ENCODE peak calls at places on chromosomes 1 and 21, in eight cellular contexts. V is IMR-90, B is Peyer's patch, Z is body of pancreas, F is endothelial cell of umbilical vein, E is HCT116, P is uterus, I is sigmoid colon. G is an unnamed sample.

GRCh38 chr21:35368326-35368725 is 319.2 kb upstream of the RUNX1 start:
- DNase-seq in I (no peak), F (no peak), B (no peak), Z (no peak), P (no peak), V (no peak), E (no peak), G (no peak)

GRCh38 chr1:167533851-167534300 is 15.5 kb upstream of the CD247 start:
- DNase-seq in Z (peak; percentile 75), E (peak; percentile 48), P (peak; percentile 44), B (peak; percentile 76), F (peak; percentile 47), I (peak; percentile 77), V (peak; percentile 50), G (peak; percentile 66)

GRCh38 chr21:29338256-29338655 is 39.5 kb downstream of the BACH1 start:
- DNase-seq in I (no peak), B (no peak), V (no peak), Z (no peak), F (no peak), P (no peak), E (no peak), G (no peak)

GRCh38 chr1:43885311-43885801 is 48.2 kb upstream of the ARTN start:
- DNase-seq in Z (no peak), E (peak; percentile 38), F (no peak), V (no peak), B (no peak), P (no peak), I (no peak), G (no peak)

GRCh38 chr21:33894736-33895288 is 20.8 kb downstream of the ATP5PO start:
- DNase-seq in I (peak; percentile 88), F (peak; percentile 92), V (peak; percentile 89), P (peak; percentile 73), E (peak; percentile 27), Z (peak; percentile 72), B (peak; percentile 60), G (peak; percentile 77)

GRCh38 chr1:5901150-5901549 is 91.1 kb downstream of the NPHP4 start:
- DNase-seq in I (no peak), E (no peak), Z (no peak), F (no peak), P (no peak), B (peak; percentile 13), V (no peak), G (no peak)

GRCh38 chr1:204213668-204214662 is at the start of gene GOLT1A:
- DNase-seq in V (peak; percentile 87), B (peak; percentile 96), I (peak; percentile 80), P (peak; percentile 51), E (peak; percentile 85), F (peak; percentile 75), Z (peak; percentile 94), G (peak; percentile 53)

GRCh38 chr1:95520390-95520789 is 286.4 kb downstream of the RWDD3 start:
- DNase-seq in F (no peak), P (no peak), I (no peak), V (no peak), Z (no peak), E (no peak), B (no peak), G (no peak)

GRCh38 chr1:10152709-10153284 is 57.6 kb upstream of the KIF1B start:
- DNase-seq in I (no peak), E (peak; percentile 16), Z (peak; percentile 61), P (peak; percentile 36), B (peak; percentile 66), F (peak; percentile 58), V (peak; percentile 48), G (peak; percentile 49)

GRCh38 chr1:151693057-151693651 is 23.4 kb downstream of the CELF3 start:
- DNase-seq in F (peak; percentile 52), I (no peak), E (peak; percentile 23), V (peak; percentile 47), P (no peak), Z (no peak), B (no peak), G (peak; percentile 69)

GRCh38 chr1:163263818-163264217 is 57.9 kb upstream of the NUF2 start:
- DNase-seq in P (no peak), I (no peak), E (no peak), B (no peak), F (no peak), Z (no peak), V (no peak), G (no peak)

GRCh38 chr1:37234941-37235418 is 200.7 kb upstream of the GRIK3 start:
- DNase-seq in F (no peak), V (no peak), B (no peak), P (no peak), Z (no peak), I (no peak), E (no peak), G (no peak)

GRCh38 chr21:42433946-42434551 is 30.3 kb downstream of the UBASH3A start:
- DNase-seq in E (no peak), F (no peak), I (no peak), P (no peak), Z (peak; percentile 33), B (no peak), V (no peak), G (peak; percentile 91)

GRCh38 chr21:41171210-41171609 is 3.2 kb downstream of the BACE2 start:
- DNase-seq in F (peak; percentile 69), V (no peak), B (no peak), E (no peak), P (peak; percentile 30), I (peak; percentile 73), Z (peak; percentile 87), G (no peak)

GRCh38 chr1:217568200-217568599 is 62.7 kb downstream of the GPATCH2 start:
- DNase-seq in F (no peak), B (no peak), Z (no peak), V (no peak), P (no peak), E (no peak), I (no peak), G (no peak)

GRCh38 chr1:228136908-228137307 is 3.2 kb upstream of the GUK1 start:
- DNase-seq in Z (no peak), P (no peak), I (no peak), B (no peak), E (no peak), V (no peak), F (no peak), G (peak; percentile 81)

GRCh38 chr1:25238046-25238445 is 5.7 kb upstream of the SYF2 start:
- DNase-seq in V (no peak), Z (no peak), P (no peak), B (no peak), F (no peak), I (no peak), E (no peak), G (no peak)

GRCh38 chr1:25232027-25232865 is at the start of gene SYF2:
- DNase-seq in Z (peak; percentile 85), F (peak; percentile 89), I (peak; percentile 97), E (peak; percentile 84), V (peak; percentile 91), P (peak; percentile 94), B (peak; percentile 85), G (peak; percentile 95)

GRCh38 chr1:25232866-25233784 is 823 bp upstream of the SYF2 start:
- DNase-seq in B (peak; percentile 83), P (peak; percentile 81), Z (peak; percentile 62), F (peak; percentile 71), I (peak; percentile 92), V (peak; percentile 80), E (peak; percentile 83), G (peak; percentile 99)
- TF ChIP-seq POLR2A in B (no peak), P (no peak), Z (no peak), F (no peak), I (no peak), V (no peak), E (peak; percentile 44), G (peak; percentile 86)

GRCh38 chr1:64268653-64269557 is 65.5 kb downstream of the UBE2U start:
- DNase-seq in Z (peak; percentile 79), I (peak; percentile 83), B (no peak), V (peak; percentile 85), E (peak; percentile 80), P (peak; percentile 77), F (peak; percentile 76), G (peak; percentile 92)
- TF ChIP-seq POLR2A in Z (no peak), I (no peak), B (no peak), V (no peak), E (no peak), P (no peak), F (no peak), G (no peak)

GRCh38 chr1:183021405-183022201 is 1.6 kb upstream of the LAMC1 start:
- DNase-seq in V (no peak), P (no peak), E (no peak), F (no peak), I (no peak), B (no peak), Z (no peak), G (no peak)

GRCh38 chr1:183024352-183025337 is 1.4 kb downstream of the LAMC1 start:
- DNase-seq in V (no peak), B (no peak), Z (no peak), E (no peak), F (peak; percentile 59), I (no peak), P (no peak), G (no peak)

GRCh38 chr1:183023601-183024351 is 556 bp downstream of the LAMC1 start:
- DNase-seq in Z (peak; percentile 91), F (peak; percentile 78), B (peak; percentile 83), I (peak; percentile 81), V (peak; percentile 47), E (peak; percentile 61), P (peak; percentile 68), G (peak; percentile 68)

GRCh38 chr1:183023146-183023600 is at the start of gene LAMC1:
- DNase-seq in V (peak; percentile 80), F (peak; percentile 80), I (peak; percentile 90), B (peak; percentile 74), E (no peak), Z (peak; percentile 66), P (peak; percentile 73), G (peak; percentile 81)

DNA sequence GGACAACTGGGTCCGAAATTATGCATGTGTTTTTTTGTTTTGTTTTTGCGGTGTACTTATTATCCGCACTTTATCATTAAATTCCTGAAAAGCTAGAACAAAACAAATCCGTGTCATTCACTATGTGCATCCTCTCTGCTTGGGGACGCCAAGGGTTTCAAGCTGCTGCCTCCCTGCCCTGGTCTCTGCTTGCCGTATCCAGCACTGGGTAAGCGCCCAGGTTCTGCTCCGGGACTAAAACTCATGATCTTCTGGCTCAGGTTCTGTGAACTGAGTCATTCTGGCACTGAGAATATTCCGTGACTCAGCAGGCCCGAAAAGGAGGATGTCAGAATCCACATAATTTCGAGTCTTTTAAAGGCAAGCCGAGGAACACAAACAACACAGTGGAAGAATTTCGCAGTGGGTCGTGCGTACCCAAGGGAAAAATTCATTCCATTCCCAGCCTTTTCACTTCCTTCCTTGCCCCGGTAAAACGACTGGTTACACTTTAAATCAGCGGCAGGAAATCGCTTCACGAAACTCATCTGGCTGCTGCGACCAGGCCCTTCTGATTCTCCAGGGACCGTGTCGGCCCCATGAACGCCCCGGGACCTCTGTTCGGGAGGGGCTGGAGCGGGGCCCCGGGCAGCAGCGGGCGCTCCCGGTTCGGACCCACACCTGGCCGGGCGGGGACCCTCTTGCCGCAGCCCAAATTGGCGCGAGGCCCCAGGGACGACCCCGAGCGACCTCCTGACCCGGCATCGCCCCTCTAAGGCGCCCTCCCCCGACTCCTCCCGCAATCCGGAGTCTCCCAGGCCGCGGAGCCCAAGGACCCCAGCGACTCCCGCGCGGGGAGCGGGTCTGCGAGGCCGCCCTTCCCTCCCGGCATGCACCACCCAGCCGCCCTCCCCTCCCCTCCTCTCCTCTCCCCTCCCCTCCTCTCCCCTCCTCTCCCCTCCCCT is 746 bp upstream of the LAMC1 start:
- DNase-seq in V (peak; percentile 98), I (peak; percentile 97), B (peak; percentile 60), F (peak; percentile 99), Z (peak; percentile 87), P (peak; percentile 95), E (peak; percentile 84), G (peak; percentile 77)
- TF ChIP-seq POLR2A in V (peak; percentile 94), I (peak; percentile 37), B (peak; percentile 31), F (peak; percentile 74), Z (no peak), P (peak; percentile 64), E (peak; percentile 73), G (peak; percentile 65)

GRCh38 chr1:54407201-54407956 is 1.2 kb upstream of the SSBP3 start:
- DNase-seq in E (peak; percentile 94), F (peak; percentile 92), B (no peak), Z (peak; percentile 84), P (peak; percentile 90), V (peak; percentile 93), I (peak; percentile 93), G (peak; percentile 94)
- TF ChIP-seq POLR2A in E (peak; percentile 32), F (no peak), B (peak; percentile 59), Z (no peak), P (peak; percentile 66), V (peak; percentile 62), I (no peak), G (no peak)